ENCODE peak calls at places on chromosomes 16 and 17, in six cellular contexts. U is lower leg skin, C is right atrium auricular region, R is suprapubic skin, G is uterus, L is activated B cell treated with CpG ODN at 0.5 μM for 24 hours. X is an unnamed sample.

GRCh38 chr16:74577882-74578366 is 29.0 kb downstream of the GLG1 start:
- DNase-seq in R (no peak), C (no peak), L (no peak), U (no peak), G (no peak), X (no peak)

GRCh38 chr16:8251727-8252126 is 338.6 kb downstream of the TMEM114 start:
- DNase-seq in C (no peak), R (no peak), G (no peak), L (no peak), U (no peak), X (no peak)

GRCh38 chr17:77489898-77490265 is 349.1 kb downstream of the SEC14L1 start:
- DNase-seq in U (peak; percentile 94), R (peak; percentile 86), L (no peak), G (peak; percentile 68), C (peak; percentile 84), X (no peak)

GRCh38 chr17:30514895-30515596 is 37.8 kb downstream of the GOSR1 start:
- DNase-seq in R (no peak), U (no peak), G (no peak), C (no peak), L (no peak), X (no peak)

GRCh38 chr16:77376358-77376757 is 58.5 kb downstream of the ADAMTS18 start:
- DNase-seq in C (no peak), G (no peak), U (no peak), L (no peak), R (no peak), X (no peak)

GRCh38 chr17:75759457-75759856 is 5.5 kb downstream of the GALK1 start:
- DNase-seq in L (no peak), U (no peak), C (no peak), R (no peak), G (no peak), X (no peak)

GRCh38 chr17:30961213-30962188 is 9.3 kb upstream of the RNF135 start:
- DNase-seq in R (peak; percentile 25), G (no peak), C (peak; percentile 28), U (peak; percentile 62), L (peak; percentile 53), X (no peak)

GRCh38 chr17:52024296-52024870 is 134.1 kb downstream of the CA10 start:
- DNase-seq in G (no peak), R (no peak), L (no peak), U (no peak), C (no peak), X (no peak)

GRCh38 chr17:44010966-44011647 is 3.7 kb downstream of the TMEM101 start:
- DNase-seq in R (no peak), L (no peak), U (no peak), G (no peak), C (no peak), X (no peak)

GRCh38 chr17:48107137-48108055 is at the start of gene SNX11:
- DNase-seq in C (peak; percentile 88), L (peak; percentile 89), G (peak; percentile 86), U (peak; percentile 98), R (peak; percentile 96), X (peak; percentile 92)
- TF ChIP-seq CTCF in C (no peak), L (no peak), G (peak; percentile 7), U (no peak), R (no peak), X (no peak)

GRCh38 chr17:38510424-38511125 is 82.3 kb downstream of the ARHGAP23 start:
- DNase-seq in G (no peak), R (no peak), C (no peak), U (no peak), L (no peak), X (no peak)

GRCh38 chr17:38509008-38509771 is 80.9 kb downstream of the ARHGAP23 start:
- DNase-seq in L (peak; percentile 54), R (peak; percentile 80), U (peak; percentile 94), C (peak; percentile 91), G (peak; percentile 82), X (peak; percentile 88)

GRCh38 chr17:38512473-38513058 is 84.3 kb downstream of the ARHGAP23 start:
- DNase-seq in L (no peak), R (no peak), G (no peak), C (no peak), U (no peak), X (no peak)

GRCh38 chr17:38509772-38510423 is 81.6 kb downstream of the ARHGAP23 start:
- DNase-seq in G (no peak), R (no peak), C (no peak), U (no peak), L (no peak), X (no peak)

GRCh38 chr17:38511126-38512108 is 83.2 kb downstream of the ARHGAP23 start:
- DNase-seq in U (no peak), L (no peak), R (no peak), G (peak; percentile 61), C (no peak), X (no peak)
- TF ChIP-seq CTCF in U (no peak), L (no peak), R (no peak), G (no peak), C (no peak), X (no peak)

GRCh38 chr17:57954421-57955182 is 610 bp downstream of the CUEDC1 start:
- DNase-seq in U (peak; percentile 96), G (peak; percentile 81), L (peak; percentile 24), R (peak; percentile 92), C (peak; percentile 85), X (no peak)

GRCh38 chr17:57953703-57954420 is 1.4 kb downstream of the CUEDC1 start:
- DNase-seq in U (no peak), G (no peak), R (no peak), C (no peak), L (no peak), X (no peak)

GRCh38 chr17:57956311-57957119 is 1.3 kb upstream of the CUEDC1 start:
- DNase-seq in R (peak; percentile 35), G (peak; percentile 15), U (no peak), C (no peak), L (peak; percentile 32), X (no peak)

GRCh38 chr17:57957120-57957850 is 2.1 kb upstream of the CUEDC1 start:
- DNase-seq in C (peak; percentile 42), L (no peak), R (peak; percentile 25), G (peak; percentile 8), U (peak; percentile 56), X (no peak)

GRCh38 chr17:57955183-57955952 is at the start of gene CUEDC1:
- DNase-seq in C (no peak), U (peak; percentile 94), R (peak; percentile 84), G (peak; percentile 77), L (peak; percentile 62), X (peak; percentile 90)
- TF ChIP-seq CTCF in C (peak; percentile 47), U (no peak), R (no peak), G (peak; percentile 62), L (no peak), X (peak; percentile 69)

GRCh38 chr16:13875614-13876284 is 44.2 kb upstream of the ERCC4 start:
- DNase-seq in R (no peak), U (no peak), G (no peak), C (no peak), L (no peak), X (no peak)

DNA sequence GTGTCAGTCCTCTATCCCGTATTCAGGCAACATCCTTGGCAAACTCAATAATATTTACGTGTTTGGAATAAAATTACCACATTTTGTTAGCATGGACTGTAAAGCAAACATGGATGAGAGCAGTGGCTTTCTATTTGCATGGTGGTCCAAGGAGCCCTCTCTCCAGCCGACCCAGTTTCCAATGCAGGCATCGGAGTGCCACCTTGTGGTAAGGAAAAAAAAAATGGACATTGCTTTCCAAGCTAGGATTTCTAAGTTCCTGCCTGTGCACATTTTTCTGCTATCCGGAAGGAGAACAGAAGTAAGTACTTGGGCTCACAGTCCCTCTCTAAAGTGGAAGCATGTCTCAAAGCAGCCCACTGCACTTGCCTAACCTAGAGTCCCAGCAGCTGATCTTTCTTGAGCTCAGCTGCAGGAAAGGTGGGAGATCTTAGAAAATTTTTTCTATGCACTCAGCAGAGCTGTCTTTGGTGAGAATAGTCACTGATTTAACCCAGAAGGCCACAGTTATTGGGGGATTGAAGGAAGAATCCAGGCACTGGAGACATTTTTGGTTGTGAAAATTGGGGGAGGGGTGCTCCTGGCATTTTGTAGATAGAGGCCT is 46.0 kb upstream of the ERCC4 start:
- DNase-seq in U (no peak), C (no peak), L (no peak), R (no peak), G (no peak), X (no peak)
- TF ChIP-seq CTCF in U (no peak), C (no peak), L (no peak), R (no peak), G (no peak), X (peak; percentile 79)

DNA sequence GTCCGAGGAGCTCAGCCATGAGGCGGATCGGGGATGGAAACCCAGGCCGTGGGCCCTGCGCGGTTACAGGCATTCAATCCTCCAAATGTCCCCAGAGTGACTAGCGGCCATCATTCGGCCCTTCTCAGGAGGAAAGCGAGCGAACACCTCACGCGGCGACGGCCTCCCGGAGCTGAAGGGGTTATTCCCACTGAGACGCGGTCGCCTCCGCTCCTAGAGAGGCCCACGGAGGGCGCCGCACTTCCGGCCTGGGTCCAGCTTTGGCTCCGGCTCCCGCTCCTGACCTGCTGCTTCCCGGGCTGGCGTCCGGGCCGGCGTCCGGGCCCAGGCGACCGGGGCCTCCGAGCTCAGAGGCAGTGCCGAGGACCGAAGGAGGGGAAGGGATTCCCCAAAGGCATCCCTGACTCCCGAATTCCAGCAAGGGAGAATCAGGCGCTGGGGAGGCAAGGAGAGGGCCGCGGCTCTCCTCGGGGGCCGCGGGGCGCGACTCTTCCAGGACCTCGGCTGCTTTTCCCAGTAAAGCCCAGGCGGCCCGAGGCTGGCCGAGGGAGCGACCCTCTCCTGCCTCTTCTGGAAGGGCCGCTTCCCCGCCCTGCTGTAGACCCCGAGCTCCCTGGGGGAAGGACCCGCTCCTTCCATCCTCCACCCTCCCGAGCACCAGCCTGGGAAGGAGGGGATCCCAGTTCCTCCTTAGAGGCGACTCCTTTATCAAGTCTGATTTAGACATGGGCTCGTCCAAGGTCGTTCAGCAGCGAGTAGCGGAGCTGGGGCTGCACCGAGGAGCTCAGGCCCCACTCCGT is 18.6 kb upstream of the ZNF629 start:
- DNase-seq in U (peak; percentile 97), L (peak; percentile 54), C (peak; percentile 88), R (peak; percentile 90), G (peak; percentile 84), X (peak; percentile 84)
- TF ChIP-seq CTCF in U (no peak), L (no peak), C (no peak), R (no peak), G (peak; percentile 26), X (no peak)

GRCh38 chr16:11345040-11345862 is at the start of gene RMI2:
- DNase-seq in R (peak; percentile 98), C (peak; percentile 95), L (peak; percentile 92), U (peak; percentile 99), G (peak; percentile 97), X (peak; percentile 96)
- TF ChIP-seq CTCF in R (no peak), C (no peak), L (no peak), U (no peak), G (no peak), X (peak; percentile 30)

DNA sequence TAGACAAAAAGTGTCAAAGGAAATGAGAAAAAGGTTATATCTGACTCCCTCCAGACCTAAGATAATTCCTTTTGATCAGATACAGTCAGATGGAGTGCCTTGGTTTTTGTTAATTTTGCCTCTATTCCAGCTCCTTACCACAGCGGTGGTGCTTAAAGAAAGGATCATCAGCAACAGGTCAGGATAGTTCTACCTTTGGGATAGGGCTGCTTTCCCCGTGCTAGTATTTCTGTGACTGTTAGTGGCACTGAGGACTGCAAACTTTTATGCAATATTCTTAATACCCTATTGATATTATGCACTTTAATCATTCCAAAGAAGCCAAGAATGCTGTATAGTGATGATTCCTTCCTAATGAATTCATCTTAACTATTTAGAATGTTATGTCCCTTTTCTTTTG is 24.5 kb downstream of the NQO1 start:
- DNase-seq in C (no peak), G (no peak), R (no peak), L (no peak), U (no peak), X (no peak)
- TF ChIP-seq CTCF in C (no peak), G (no peak), R (no peak), L (no peak), U (no peak), X (no peak)